ENCODE peak calls at places on chromosomes 6 and 20, in five cellular contexts. Q is adrenal gland, Y is neural progenitor cell, V is activated B cell treated with CpG ODN at 0.5 μM for 24 hours, E is AG10803. U is an unnamed sample.

GRCh38 chr6:159971341-159972178 is 2.7 kb downstream of the IGF2R start:
- DNase-seq in Q (no peak), Y (no peak), V (no peak), E (no peak), U (no peak)

GRCh38 chr6:54990001-54990400 is 143.4 kb downstream of the FAM83B start:
- DNase-seq in Q (no peak), Y (no peak), V (no peak), E (no peak), U (no peak)

GRCh38 chr6:117615981-117616961 is 14.0 kb upstream of the GOPC start:
- DNase-seq in Q (no peak), Y (peak; percentile 39), V (no peak), E (peak; percentile 68), U (no peak)

GRCh38 chr20:33488201-33488600 is 1.7 kb upstream of the CBFA2T2 start:
- DNase-seq in Q (no peak), Y (no peak), V (no peak), E (no peak), U (no peak)

GRCh38 chr6:157235600-157236039 is 87.7 kb downstream of the TMEM242 start:
- DNase-seq in Q (peak; percentile 72), Y (peak; percentile 90), V (peak; percentile 39), E (peak; percentile 63), U (no peak)

GRCh38 chr6:14728396-14729024 is 517.4 kb upstream of the JARID2 start:
- DNase-seq in Q (peak; percentile 44), Y (no peak), V (no peak), E (peak; percentile 77), U (no peak)

GRCh38 chr20:39080326-39080725 is 118.2 kb downstream of the DHX35 start:
- DNase-seq in Q (no peak), Y (no peak), V (no peak), E (no peak), U (no peak)

GRCh38 chr6:51415501-51415900 is 596.8 kb downstream of the TFAP2B start:
- DNase-seq in Q (no peak), Y (no peak), V (no peak), E (no peak), U (no peak)

GRCh38 chr6:109015185-109015584 is 79.5 kb downstream of the SESN1 start:
- DNase-seq in Q (no peak), Y (no peak), V (no peak), E (no peak), U (no peak)

GRCh38 chr20:63265891-63266515 is 6.6 kb upstream of the ARFGAP1 start:
- DNase-seq in Q (no peak), Y (no peak), V (no peak), E (peak; percentile 83), U (peak; percentile 58)

GRCh38 chr6:85453490-85453889 is 3.6 kb downstream of the NT5E start:
- DNase-seq in Q (no peak), Y (no peak), V (no peak), E (no peak), U (no peak)

GRCh38 chr20:20668639-20669038 is 43.8 kb downstream of the RALGAPA2 start:
- DNase-seq in Q (no peak), Y (no peak), V (no peak), E (no peak), U (no peak)

GRCh38 chr6:14250573-14250972 is 133.0 kb downstream of the CD83 start:
- DNase-seq in Q (no peak), Y (no peak), V (no peak), E (no peak), U (no peak)

GRCh38 chr6:44831002-44831610 is 443.6 kb downstream of the CDC5L start:
- DNase-seq in Q (no peak), Y (peak; percentile 43), V (no peak), E (peak; percentile 84), U (peak; percentile 4)

GRCh38 chr20:6838181-6838826 is 70.8 kb downstream of the BMP2 start:
- DNase-seq in Q (no peak), Y (peak; percentile 39), V (no peak), E (no peak), U (no peak)

GRCh38 chr6:55319961-55320690 is 7.1 kb upstream of the GFRAL start:
- DNase-seq in Q (no peak), Y (no peak), V (no peak), E (no peak), U (no peak)

GRCh38 chr6:167221408-167222201 is 63.8 kb upstream of the GPR31 start:
- DNase-seq in Q (no peak), Y (no peak), V (no peak), E (no peak), U (no peak)

GRCh38 chr6:166512567-166512966 is 73.9 kb downstream of the RAMACL start:
- DNase-seq in Q (no peak), Y (no peak), V (no peak), E (no peak), U (no peak)

GRCh38 chr20:63587256-63587655 is 13.2 kb upstream of the HELZ2 start:
- DNase-seq in Q (no peak), Y (no peak), V (no peak), E (no peak), U (no peak)

GRCh38 chr6:14294270-14294951 is 176.8 kb downstream of the CD83 start:
- DNase-seq in Q (no peak), Y (no peak), V (no peak), E (no peak), U (no peak)

GRCh38 chr20:63138855-63139341 is 77.0 kb downstream of the YTHDF1 start:
- DNase-seq in Q (no peak), Y (no peak), V (no peak), E (peak; percentile 10), U (no peak)

GRCh38 chr20:43744121-43744520 is 17.3 kb upstream of the GTSF1L start:
- DNase-seq in Q (no peak), Y (no peak), V (no peak), E (no peak), U (peak; percentile 35)

GRCh38 chr6:30013296-30013922 is 47.7 kb upstream of the POLR1H start:
- DNase-seq in Q (no peak), Y (peak; percentile 71), V (no peak), E (peak; percentile 5), U (no peak)
- TF ChIP-seq CTCF in Q (peak; percentile 17), Y (peak; percentile 91), V (peak; percentile 53), E (peak; percentile 80), U (peak; percentile 91)

GRCh38 chr6:143561105-143561704 is 49.7 kb upstream of the FUCA2 start:
- DNase-seq in Q (no peak), Y (no peak), V (no peak), E (no peak), U (no peak)
- TF ChIP-seq CTCF in Q (no peak), Y (no peak), V (no peak), E (no peak), U (no peak)

DNA sequence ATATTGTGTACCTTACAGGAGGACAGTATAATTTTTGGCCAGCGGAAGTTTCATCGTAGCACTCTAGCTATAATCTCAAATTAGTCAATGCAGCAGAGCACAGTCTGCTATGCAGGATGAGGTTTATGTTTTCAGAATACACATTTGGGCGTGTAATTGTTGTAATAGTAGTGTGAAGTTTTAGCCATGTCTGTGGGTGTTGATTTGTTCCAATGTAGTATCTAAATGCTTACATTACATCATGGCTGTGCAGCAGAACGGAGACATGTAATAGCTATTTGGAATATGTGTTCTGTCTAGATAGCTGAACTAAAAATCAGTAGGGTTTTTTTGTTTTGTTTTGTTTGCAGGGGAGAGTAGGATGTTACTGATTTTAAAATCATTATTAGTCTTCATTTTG is 65.3 kb upstream of the CDH4 start:
- DNase-seq in Q (no peak), Y (no peak), V (no peak), E (peak; percentile 42), U (no peak)
- TF ChIP-seq CTCF in Q (no peak), Y (no peak), V (no peak), E (no peak), U (no peak)

GRCh38 chr6:66993272-66993671 is 1286.2 kb upstream of the EYS start:
- DNase-seq in Q (no peak), Y (no peak), V (no peak), E (no peak), U (no peak)
- TF ChIP-seq CTCF in Q (no peak), Y (no peak), V (no peak), E (no peak), U (no peak)

GRCh38 chr6:145953200-145953599 is 11.0 kb downstream of the SHPRH start:
- DNase-seq in Q (no peak), Y (no peak), V (no peak), E (no peak), U (no peak)

GRCh38 chr6:145948328-145948727 is 15.8 kb downstream of the SHPRH start:
- DNase-seq in Q (no peak), Y (no peak), V (no peak), E (peak; percentile 34), U (peak; percentile 3)

GRCh38 chr6:145954985-145955384 is 9.2 kb downstream of the SHPRH start:
- DNase-seq in Q (no peak), Y (no peak), V (no peak), E (no peak), U (no peak)

GRCh38 chr6:145947108-145947507 is 17.1 kb downstream of the SHPRH start:
- DNase-seq in Q (no peak), Y (no peak), V (no peak), E (peak; percentile 6), U (no peak)

GRCh38 chr6:145948878-145949613 is 15.1 kb downstream of the SHPRH start:
- DNase-seq in Q (no peak), Y (no peak), V (no peak), E (no peak), U (no peak)
- TF ChIP-seq CTCF in Q (no peak), Y (no peak), V (no peak), E (no peak), U (no peak)

GRCh38 chr20:1362484-1362883 is 30.4 kb downstream of the FKBP1A start:
- DNase-seq in Q (no peak), Y (no peak), V (no peak), E (no peak), U (no peak)

GRCh38 chr20:1363522-1363921 is 29.3 kb downstream of the FKBP1A start:
- DNase-seq in Q (peak; percentile 56), Y (no peak), V (no peak), E (no peak), U (no peak)

GRCh38 chr20:1357921-1358671 is 29.2 kb upstream of the SDCBP2 start:
- DNase-seq in Q (no peak), Y (no peak), V (no peak), E (no peak), U (no peak)

GRCh38 chr20:1364106-1364505 is 28.7 kb downstream of the FKBP1A start:
- DNase-seq in Q (no peak), Y (no peak), V (no peak), E (no peak), U (no peak)

GRCh38 chr20:1360094-1360493 is 31.2 kb upstream of the SDCBP2 start:
- DNase-seq in Q (no peak), Y (no peak), V (no peak), E (no peak), U (no peak)
- TF ChIP-seq CTCF in Q (no peak), Y (no peak), V (no peak), E (no peak), U (peak; percentile 65)

GRCh38 chr6:41699063-41699462 is 36.3 kb downstream of the TFEB start:
- DNase-seq in Q (no peak), Y (no peak), V (no peak), E (no peak), U (no peak)
- TF ChIP-seq CTCF in Q (no peak), Y (no peak), V (no peak), E (no peak), U (no peak)